ENCODE peak calls at places on chromosomes 3 and 15, in five cellular contexts. M, A, X, V and W are unnamed samples.
A peak's percentile ranks its signal among the peaks of the same experiment; 100 is the strongest.

GRCh38 chr3:135084404-135084803 is 289.3 kb downstream of the EPHB1 start:
- DNase-seq in M (no peak), V (no peak), X (no peak), A (no peak), W (no peak)

GRCh38 chr3:183356920-183357319 is 71.5 kb downstream of the MCF2L2 start:
- DNase-seq in X (no peak), V (no peak), A (no peak), M (no peak), W (no peak)

GRCh38 chr3:175445741-175446140 is 586.6 kb downstream of the NAALADL2 start:
- DNase-seq in V (no peak), X (no peak), A (no peak), M (no peak), W (no peak)

GRCh38 chr3:14837188-14837587 is 18.4 kb downstream of the FGD5 start:
- DNase-seq in M (no peak), V (no peak), A (no peak), X (no peak), W (no peak)

GRCh38 chr3:16072420-16073110 is 101.9 kb upstream of the GALNT15 start:
- DNase-seq in V (no peak), M (no peak), A (no peak), X (no peak), W (no peak)

GRCh38 chr15:92809880-92810361 is 90.2 kb upstream of the CHD2 start:
- DNase-seq in X (no peak), A (no peak), V (no peak), M (no peak), W (no peak)

GRCh38 chr3:151383956-151384355 is 597 bp downstream of the P2RY12 start:
- DNase-seq in X (no peak), M (no peak), A (no peak), V (no peak), W (no peak)

GRCh38 chr15:68637755-68638405 is 59.1 kb downstream of the CORO2B start:
- DNase-seq in A (no peak), X (no peak), M (no peak), V (no peak), W (no peak)

GRCh38 chr3:109874900-109875735 is 537.8 kb upstream of the DPPA4 start:
- DNase-seq in M (no peak), V (no peak), X (no peak), A (no peak), W (no peak)

GRCh38 chr15:78049691-78050440 is 27.6 kb downstream of the TBC1D2B start:
- DNase-seq in A (no peak), X (peak; percentile 50), M (peak; percentile 21), V (peak; percentile 68), W (peak; percentile 74)

GRCh38 chr3:38121451-38121831 is 15.5 kb downstream of the ACAA1 start:
- DNase-seq in A (no peak), V (no peak), X (no peak), M (no peak), W (no peak)

GRCh38 chr3:127745656-127746399 is 73.1 kb downstream of the ABTB1 start:
- DNase-seq in A (no peak), V (no peak), M (no peak), X (no peak), W (no peak)

GRCh38 chr3:50609743-50610085 is 1.9 kb downstream of the CISH start:
- DNase-seq in A (no peak), X (no peak), V (no peak), M (no peak), W (no peak)

GRCh38 chr3:137511655-137512054 is 252.5 kb upstream of the SOX14 start:
- DNase-seq in X (no peak), A (no peak), M (no peak), V (no peak), W (no peak)

GRCh38 chr3:194936659-194937058 is 251.0 kb downstream of the FAM43A start:
- DNase-seq in V (no peak), A (no peak), X (no peak), M (no peak), W (no peak)

GRCh38 chr3:52339612-52340011 is 23.5 kb downstream of the DNAH1 start:
- DNase-seq in X (peak; percentile 13), M (peak; percentile 25), A (no peak), V (peak; percentile 19), W (no peak)

GRCh38 chr15:79168922-79169322 is 78.3 kb upstream of the RASGRF1 start:
- DNase-seq in A (peak; percentile 23), V (no peak), M (no peak), X (no peak), W (no peak)

GRCh38 chr15:59999558-60000112 is 4.5 kb upstream of the FOXB1 start:
- DNase-seq in M (no peak), A (no peak), V (no peak), X (no peak), W (no peak)

GRCh38 chr3:134381836-134382442 is 7.7 kb upstream of the AMOTL2 start:
- DNase-seq in A (no peak), M (no peak), X (no peak), V (no peak), W (no peak)